ENCODE peak calls at places on chromosomes 13 and 19, in four cellular contexts. H is GM23338, N is HepG2, P is A549. M is an unnamed sample.

GRCh38 chr19:11736696-11737095 is 2.0 kb downstream of the ZNF823 start:
- DNase-seq in H (peak), N (no peak), P (no peak), M (peak)

GRCh38 chr19:15450528-15450890 is 753 bp upstream of the WIZ start:
- DNase-seq in H (no peak), N (no peak), P (no peak), M (no peak)

GRCh38 chr13:113555141-113555540 is 29.4 kb upstream of the TFDP1 start:
- DNase-seq in H (no peak), N (no peak), P (no peak), M (no peak)

GRCh38 chr13:109999659-110000533 is 213.5 kb upstream of the IRS2 start:
- DNase-seq in H (peak), N (no peak), P (no peak), M (no peak)

GRCh38 chr19:39154626-39155100 is 29.1 kb downstream of the PAK4 start:
- DNase-seq in H (peak), N (no peak), P (peak), M (no peak)

GRCh38 chr13:73533111-73533510 is 474.3 kb downstream of the KLF5 start:
- DNase-seq in H (no peak), N (no peak), P (no peak), M (no peak)

GRCh38 chr13:26219726-26220125 is 2.4 kb downstream of the RNF6 start:
- DNase-seq in H (no peak), N (no peak), P (no peak), M (no peak)

GRCh38 chr19:38267780-38268430 is 3.5 kb downstream of the SPINT2 start:
- DNase-seq in H (peak), N (no peak), P (peak), M (no peak)

GRCh38 chr19:11880598-11880997 is 7.0 kb upstream of the ZNF69 start:
- DNase-seq in H (no peak), N (no peak), P (no peak), M (no peak)

GRCh38 chr13:31896427-31896826 is 135.1 kb upstream of the FRY start:
- DNase-seq in H (no peak), N (no peak), P (no peak), M (no peak)

GRCh38 chr19:32824906-32825608 is 44.5 kb downstream of the SLC7A9 start:
- DNase-seq in H (no peak), N (no peak), P (no peak), M (no peak)

GRCh38 chr13:34087791-34088190 is 269.8 kb downstream of the RFC3 start:
- DNase-seq in H (no peak), N (no peak), P (no peak), M (no peak)

GRCh38 chr19:44800461-44800860 is 8.4 kb upstream of the BCAM start:
- DNase-seq in H (peak), N (peak), P (peak), M (peak)

GRCh38 chr19:44794610-44795009 is 14.3 kb upstream of the BCAM start:
- DNase-seq in H (no peak), N (no peak), P (no peak), M (no peak)

GRCh38 chr19:44795398-44795987 is 13.4 kb upstream of the BCAM start:
- DNase-seq in H (no peak), N (no peak), P (no peak), M (no peak)

GRCh38 chr19:44799627-44800257 is 9.2 kb upstream of the BCAM start:
- DNase-seq in H (no peak), N (peak), P (no peak), M (no peak)

DNA sequence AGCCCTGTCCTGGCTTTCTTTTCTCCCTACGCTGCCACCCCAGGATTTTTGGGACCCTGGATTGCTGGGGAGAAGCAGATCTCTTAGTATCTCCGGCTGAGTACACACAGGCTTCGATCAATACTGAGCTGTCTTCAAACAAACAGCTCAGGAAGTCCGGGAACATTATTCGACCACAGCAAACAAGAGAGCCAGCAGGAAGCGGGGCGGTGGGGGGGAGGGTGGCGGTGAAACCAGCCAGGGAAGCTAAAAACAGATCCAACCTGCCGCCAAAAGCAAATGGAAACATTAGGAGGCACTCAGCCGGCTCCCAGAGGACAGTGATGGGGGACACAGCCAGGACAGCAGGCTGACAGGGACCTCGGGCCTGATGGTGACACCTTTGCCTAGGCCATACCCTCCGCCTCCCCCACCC is 12.2 kb upstream of the BCAM start:
- DNase-seq in H (peak), N (peak), P (no peak), M (no peak)
- TF ChIP-seq REST in H (no peak), N (no peak), P (no peak), M (no peak)

GRCh38 chr13:108943842-108944241 is 314.4 kb downstream of the MYO16 start:
- DNase-seq in H (no peak), N (no peak), P (no peak), M (no peak)
- TF ChIP-seq REST in H (no peak), N (no peak), P (no peak), M (no peak)

GRCh38 chr13:40070357-40070756 is 414.9 kb downstream of the COG6 start:
- DNase-seq in H (no peak), N (no peak), P (no peak), M (no peak)

GRCh38 chr13:40069173-40070044 is 413.9 kb downstream of the COG6 start:
- DNase-seq in H (peak), N (peak), P (peak), M (peak)

GRCh38 chr13:40076765-40077362 is 421.4 kb downstream of the COG6 start:
- DNase-seq in H (no peak), N (no peak), P (no peak), M (no peak)

GRCh38 chr13:40074338-40074737 is 418.9 kb downstream of the COG6 start:
- DNase-seq in H (no peak), N (no peak), P (no peak), M (no peak)

GRCh38 chr13:40072663-40073120 is 417.2 kb downstream of the COG6 start:
- DNase-seq in H (no peak), N (peak), P (no peak), M (no peak)
- TF ChIP-seq REST in H (no peak), N (no peak), P (no peak), M (no peak)

DNA sequence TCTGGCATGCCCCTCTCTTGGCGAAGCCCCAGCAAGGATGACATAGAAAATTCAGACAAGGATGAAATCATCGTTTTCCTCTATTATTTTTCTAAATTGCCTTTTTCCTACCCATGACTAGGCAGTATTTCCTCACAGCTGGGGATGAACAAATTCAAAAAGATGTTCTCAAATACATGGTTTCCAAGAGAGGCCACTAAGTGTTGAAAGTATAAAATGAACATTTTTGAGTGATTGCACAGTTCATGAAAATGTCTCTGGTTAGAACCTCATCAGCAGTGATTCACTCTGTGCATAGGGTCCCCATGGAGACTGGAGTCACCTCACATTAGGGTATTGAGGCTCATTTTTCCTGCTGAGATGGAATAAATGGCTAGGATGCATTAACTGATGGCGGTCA is 373.7 kb downstream of the DNAJC15 start:
- DNase-seq in H (no peak), N (no peak), P (no peak), M (no peak)
- TF ChIP-seq REST in H (no peak), N (no peak), P (no peak), M (no peak)

GRCh38 chr19:48933382-48933932 is at the start of gene DHDH:
- DNase-seq in H (peak), N (peak), P (peak), M (peak)
- TF ChIP-seq REST in H (no peak), N (no peak), P (no peak), M (no peak)

DNA sequence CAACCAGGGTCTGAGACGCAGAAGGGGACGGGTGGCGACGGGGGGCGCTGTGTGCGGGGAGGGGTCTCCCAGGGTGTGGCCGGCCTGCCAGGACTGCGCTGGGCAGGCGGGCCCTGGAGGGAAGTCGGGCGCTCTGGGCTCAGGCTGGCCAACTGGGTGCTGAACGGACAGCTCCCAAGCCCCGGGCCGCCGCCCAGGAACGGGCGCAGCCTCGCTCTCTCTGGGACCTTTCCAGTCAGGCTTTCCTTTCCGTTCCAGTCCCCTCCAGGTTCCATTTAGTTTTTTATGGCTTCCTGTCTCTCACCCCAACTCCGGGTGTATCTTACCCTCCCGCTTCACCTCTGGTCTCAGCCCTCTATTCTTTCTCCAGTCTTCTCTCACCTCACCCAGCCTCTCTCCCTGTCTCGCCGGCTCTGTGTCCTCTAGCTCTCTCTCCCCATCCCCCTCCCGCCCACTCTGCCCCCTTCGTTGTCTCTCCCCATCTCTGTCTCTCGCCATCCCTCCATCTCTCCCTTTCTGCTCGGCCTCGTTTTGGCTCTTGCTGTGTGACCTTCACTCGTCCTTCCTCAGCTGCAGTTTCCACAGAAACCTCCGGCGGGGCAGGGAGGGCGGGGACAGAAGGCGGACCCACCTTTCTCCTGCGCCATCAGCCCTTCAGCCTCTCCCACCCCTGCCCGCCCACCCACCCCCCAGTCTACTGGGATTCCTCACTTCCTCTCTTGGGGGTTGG is 3.3 kb upstream of the ATP1A3 start:
- DNase-seq in H (peak), N (no peak), P (peak), M (no peak)
- TF ChIP-seq REST in H (peak), N (peak), P (peak), M (peak)

DNA sequence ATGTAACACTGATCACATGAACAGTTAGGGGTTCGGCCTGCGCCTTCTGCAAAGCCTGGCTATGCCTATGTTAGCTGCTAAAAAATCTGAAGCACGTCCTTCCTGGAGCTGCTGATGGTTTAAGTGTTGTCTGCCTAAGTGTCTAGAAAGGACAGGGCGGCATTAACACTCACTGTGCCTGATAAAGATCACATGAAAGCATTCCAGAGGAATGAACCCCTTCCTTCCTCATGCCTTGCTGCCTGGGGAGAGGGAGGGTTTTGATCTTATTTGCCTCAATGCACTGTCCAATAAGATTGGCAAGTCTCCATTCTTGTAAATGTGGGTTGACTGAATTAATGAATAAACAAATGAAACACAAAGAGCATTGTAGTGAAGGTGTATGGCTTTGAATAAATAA is 5.2 kb downstream of the DOCK9 start:
- DNase-seq in H (no peak), N (no peak), P (no peak), M (no peak)
- TF ChIP-seq REST in H (no peak), N (no peak), P (no peak), M (no peak)

GRCh38 chr13:51643114-51643881 is 59.0 kb downstream of the WDFY2 start:
- DNase-seq in H (peak), N (peak), P (peak), M (peak)
- TF ChIP-seq REST in H (no peak), N (no peak), P (no peak), M (no peak)

GRCh38 chr13:91058919-91059318 is 288.6 kb upstream of the MIR17HG start:
- DNase-seq in H (no peak), N (no peak), P (no peak), M (no peak)

GRCh38 chr13:91054902-91055301 is 292.6 kb upstream of the MIR17HG start:
- DNase-seq in H (no peak), N (no peak), P (no peak), M (no peak)

GRCh38 chr13:91052873-91053272 is 294.6 kb upstream of the MIR17HG start:
- DNase-seq in H (no peak), N (no peak), P (no peak), M (no peak)

GRCh38 chr13:91056746-91057145 is 290.7 kb upstream of the MIR17HG start:
- DNase-seq in H (no peak), N (no peak), P (no peak), M (no peak)

GRCh38 chr13:91058066-91058465 is 289.4 kb upstream of the MIR17HG start:
- DNase-seq in H (peak), N (no peak), P (no peak), M (no peak)
- TF ChIP-seq REST in H (peak), N (peak), P (peak), M (peak)

M was measured in HL-60.